ENCODE peak calls at places on chromosomes 16 and 17, in ten cellular contexts. Q is stomach, Y is HepG2, X is spleen, Z is adrenal gland, D is breast epithelium, T is tibial nerve, L is GM23248, V is A549, E is right lobe of liver. J is an unnamed sample.

GRCh38 chr16:2835638-2836493 is 5.8 kb downstream of the ZG16B start:
- DNase-seq in Q (peak), Y (peak), X (peak), Z (no peak), D (peak), T (no peak), L (peak), V (peak), E (no peak), J (peak)

GRCh38 chr17:43958953-43959352 is 5.2 kb upstream of the PYY start:
- DNase-seq in Q (no peak), Y (no peak), X (no peak), Z (no peak), D (no peak), T (no peak), L (peak), V (no peak), E (no peak), J (no peak)

GRCh38 chr17:65618516-65618915 is 57.1 kb upstream of the AXIN2 start:
- DNase-seq in Q (no peak), Y (no peak), X (no peak), Z (no peak), D (no peak), T (no peak), L (no peak), V (no peak), E (no peak), J (no peak)

GRCh38 chr17:12510535-12510934 is 155.2 kb upstream of the MYOCD start:
- DNase-seq in Q (no peak), Y (no peak), X (no peak), Z (no peak), D (no peak), T (no peak), L (peak), V (no peak), E (no peak), J (no peak)

GRCh38 chr17:33389506-33390141 is 96.5 kb upstream of the ASIC2 start:
- DNase-seq in Q (no peak), Y (no peak), X (no peak), Z (no peak), D (no peak), T (no peak), L (no peak), V (no peak), E (no peak), J (no peak)

GRCh38 chr17:69810326-69811035 is 264.5 kb upstream of the KCNJ16 start:
- DNase-seq in Q (no peak), Y (no peak), X (no peak), Z (no peak), D (no peak), T (no peak), L (peak), V (no peak), E (no peak), J (no peak)

GRCh38 chr17:38791162-38791561 is 8.2 kb downstream of the PIP4K2B start:
- DNase-seq in Q (no peak), Y (no peak), X (no peak), Z (no peak), D (no peak), T (no peak), L (no peak), V (no peak), E (no peak), J (no peak)

GRCh38 chr16:73846292-73846849 is 450.2 kb upstream of the PSMD7 start:
- DNase-seq in Q (no peak), Y (no peak), X (no peak), Z (peak), D (no peak), T (no peak), L (peak), V (no peak), E (no peak), J (no peak)

GRCh38 chr16:20915733-20916132 is 15.2 kb downstream of the LYRM1 start:
- DNase-seq in Q (no peak), Y (no peak), X (no peak), Z (no peak), D (no peak), T (no peak), L (no peak), V (no peak), E (no peak), J (no peak)

GRCh38 chr17:14768923-14769322 is 468.0 kb downstream of the HS3ST3B1 start:
- DNase-seq in Q (no peak), Y (no peak), X (no peak), Z (no peak), D (no peak), T (no peak), L (no peak), V (no peak), E (no peak), J (no peak)

GRCh38 chr16:22353188-22353919 is 21.1 kb downstream of the CDR2 start:
- DNase-seq in Q (no peak), Y (peak), X (no peak), Z (no peak), D (no peak), T (no peak), L (peak), V (no peak), E (no peak), J (no peak)

GRCh38 chr17:77882481-77883212 is 75.9 kb upstream of the TNRC6C start:
- DNase-seq in Q (peak), Y (peak), X (peak), Z (peak), D (no peak), T (peak), L (peak), V (no peak), E (no peak), J (peak)

GRCh38 chr17:3271072-3271848 is 26.9 kb downstream of the OR3A1 start:
- DNase-seq in Q (no peak), Y (no peak), X (no peak), Z (no peak), D (no peak), T (no peak), L (no peak), V (no peak), E (no peak), J (no peak)

GRCh38 chr17:78723001-78723796 is 58.9 kb downstream of the CYTH1 start:
- DNase-seq in Q (no peak), Y (no peak), X (no peak), Z (no peak), D (no peak), T (no peak), L (peak), V (no peak), E (no peak), J (peak)

GRCh38 chr16:17375388-17376304 is 95.1 kb downstream of the XYLT1 start:
- DNase-seq in Q (peak), Y (no peak), X (no peak), Z (no peak), D (no peak), T (no peak), L (no peak), V (no peak), E (no peak), J (no peak)

GRCh38 chr17:67376509-67376891 is 581 bp upstream of the PITPNC1 start:
- DNase-seq in Q (peak), Y (no peak), X (peak), Z (peak), D (no peak), T (peak), L (peak), V (peak), E (no peak), J (no peak)

GRCh38 chr16:86577314-86577971 is 906 bp upstream of the FOXL1 start:
- DNase-seq in Q (no peak), Y (no peak), X (no peak), Z (no peak), D (no peak), T (no peak), L (peak), V (no peak), E (no peak), J (no peak)

GRCh38 chr17:49880291-49881053 is 32.6 kb upstream of the TAC4 start:
- DNase-seq in Q (peak), Y (peak), X (peak), Z (peak), D (peak), T (peak), L (peak), V (peak), E (peak), J (peak)

GRCh38 chr16:77974883-77975282 is 47.5 kb upstream of the CLEC3A start:
- DNase-seq in Q (no peak), Y (no peak), X (no peak), Z (no peak), D (no peak), T (no peak), L (peak), V (no peak), E (no peak), J (no peak)

GRCh38 chr17:27513849-27514248 is 57.6 kb downstream of the KSR1 start:
- DNase-seq in Q (no peak), Y (no peak), X (peak), Z (no peak), D (no peak), T (no peak), L (no peak), V (no peak), E (no peak), J (no peak)

GRCh38 chr17:73743802-73744201 is 99.6 kb upstream of the SDK2 start:
- DNase-seq in Q (no peak), Y (no peak), X (no peak), Z (no peak), D (no peak), T (no peak), L (no peak), V (no peak), E (no peak), J (no peak)

GRCh38 chr16:81266680-81267095 is 28.2 kb downstream of the BCO1 start:
- DNase-seq in Q (peak), Y (no peak), X (no peak), Z (no peak), D (no peak), T (no peak), L (no peak), V (no peak), E (no peak), J (no peak)

GRCh38 chr16:2739555-2740435 is 12.6 kb upstream of the SRRM2 start:
- DNase-seq in Q (no peak), Y (peak), X (peak), Z (no peak), D (no peak), T (no peak), L (no peak), V (no peak), E (no peak), J (peak)

GRCh38 chr17:50468120-50469004 is at the start of gene CHAD:
- DNase-seq in Q (no peak), Y (no peak), X (peak), Z (peak), D (peak), T (no peak), L (peak), V (no peak), E (peak), J (no peak)

GRCh38 chr16:87435399-87436224 is 43.5 kb downstream of the MAP1LC3B start:
- DNase-seq in Q (no peak), Y (no peak), X (no peak), Z (no peak), D (no peak), T (no peak), L (peak), V (no peak), E (no peak), J (peak)

GRCh38 chr17:57868007-57868774 is 18.3 kb upstream of the MRPS23 start:
- DNase-seq in Q (peak), Y (peak), X (peak), Z (peak), D (peak), T (peak), L (peak), V (peak), E (no peak), J (peak)

GRCh38 chr17:64653325-64653984 is 8.7 kb downstream of the SMURF2 start:
- DNase-seq in Q (no peak), Y (no peak), X (no peak), Z (no peak), D (no peak), T (no peak), L (peak), V (no peak), E (no peak), J (no peak)

GRCh38 chr16:27286446-27286845 is 17.9 kb upstream of the NSMCE1 start:
- DNase-seq in Q (no peak), Y (peak), X (no peak), Z (no peak), D (no peak), T (no peak), L (peak), V (peak), E (peak), J (no peak)

DNA sequence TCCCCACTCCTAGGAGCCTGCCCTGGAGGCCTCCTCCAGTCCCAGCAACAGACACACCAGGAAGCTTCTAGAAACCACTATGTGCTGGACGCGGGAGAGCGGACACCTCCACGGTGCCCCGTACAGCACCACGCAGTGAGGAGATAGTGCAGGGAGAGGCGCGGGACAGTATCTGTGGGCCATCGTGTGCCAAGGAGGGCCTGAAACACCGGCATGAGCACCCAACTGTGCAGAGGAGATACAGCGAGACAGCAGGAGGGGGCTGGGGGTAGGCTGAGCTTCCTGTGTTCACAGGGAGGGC is 57.7 kb downstream of the ZNF778 start:
- DNase-seq in Q (no peak), Y (no peak), X (no peak), Z (no peak), D (no peak), T (no peak), L (no peak), V (no peak), E (no peak), J (no peak)
- H3K27ac ChIP-seq in Q (no peak), Y (no peak), X (no peak), Z (no peak), D (no peak), T (no peak), L (no peak), V (no peak), E (no peak), J (no peak)

DNA sequence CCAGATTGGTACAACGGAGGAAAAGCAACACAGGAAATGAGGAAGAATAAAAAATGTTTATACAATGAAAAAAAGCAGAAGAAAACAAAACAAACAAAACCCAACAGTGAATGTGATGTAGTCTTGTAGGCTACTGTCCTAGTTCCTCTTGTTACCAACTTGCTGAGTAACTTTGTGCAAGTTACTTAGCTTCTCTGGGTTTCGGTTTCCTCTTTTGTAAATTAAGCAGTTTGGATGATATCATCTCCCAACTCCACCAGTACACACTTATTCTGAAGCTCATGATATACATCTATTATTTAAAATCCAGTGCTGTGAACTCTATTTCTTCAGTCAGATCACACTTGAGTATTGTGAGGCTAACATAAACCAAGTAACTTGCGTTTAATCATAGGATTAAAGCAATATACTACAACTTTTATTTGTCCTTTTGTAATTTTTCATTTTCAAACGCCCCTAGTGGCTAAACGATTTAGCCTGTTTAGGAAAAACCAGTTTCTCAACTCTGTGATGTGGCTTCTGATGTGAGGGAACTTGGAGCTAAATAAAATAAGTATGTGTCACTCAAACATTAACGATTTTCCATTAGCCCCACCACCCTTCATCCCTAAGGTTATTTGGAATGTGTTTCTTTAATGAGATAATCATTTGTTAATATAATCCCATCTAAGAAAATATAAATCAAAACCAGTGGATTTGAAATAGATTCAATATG is 1.4 kb upstream of the UNK start:
- DNase-seq in Q (no peak), Y (peak), X (no peak), Z (no peak), D (no peak), T (peak), L (peak), V (no peak), E (no peak), J (no peak)
- H3K4me3 ChIP-seq in Q (no peak), Y (peak), X (no peak), Z (peak), D (peak), T (no peak), L (peak), V (no peak), E (no peak), J (no peak)

DNA sequence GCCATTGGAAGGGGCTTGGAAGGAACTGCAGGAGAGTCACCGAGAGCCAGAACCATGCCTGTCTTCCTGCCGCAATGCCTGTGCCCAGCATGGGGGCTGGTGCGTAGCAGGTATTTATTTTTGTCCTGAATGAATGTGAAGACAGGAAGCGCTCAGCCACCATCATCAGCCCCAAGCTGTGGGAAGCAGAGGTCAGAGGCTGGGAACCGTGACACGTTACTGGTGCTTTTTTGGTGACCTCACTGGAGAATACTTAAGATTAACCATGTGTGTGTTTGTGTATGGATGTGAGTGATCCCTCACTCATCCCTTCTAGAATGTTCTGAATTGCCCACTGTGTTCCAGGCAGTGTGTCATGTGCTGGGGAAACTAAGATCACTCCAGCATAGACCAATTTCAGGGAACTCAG is 343.8 kb downstream of the SNX29 start:
- DNase-seq in Q (no peak), Y (no peak), X (no peak), Z (no peak), D (no peak), T (no peak), L (peak), V (no peak), E (no peak), J (no peak)
- H3K27ac ChIP-seq in Q (no peak), Y (no peak), X (no peak), Z (no peak), D (no peak), T (no peak), L (no peak), V (no peak), E (no peak), J (no peak)

GRCh38 chr17:45073414-45074070 is 12.4 kb downstream of the NMT1 start:
- DNase-seq in Q (no peak), Y (no peak), X (no peak), Z (peak), D (no peak), T (peak), L (peak), V (no peak), E (no peak), J (no peak)
- H3K4me3 ChIP-seq in Q (no peak), Y (no peak), X (no peak), Z (no peak), D (no peak), T (no peak), L (no peak), V (no peak), E (no peak), J (no peak)

DNA sequence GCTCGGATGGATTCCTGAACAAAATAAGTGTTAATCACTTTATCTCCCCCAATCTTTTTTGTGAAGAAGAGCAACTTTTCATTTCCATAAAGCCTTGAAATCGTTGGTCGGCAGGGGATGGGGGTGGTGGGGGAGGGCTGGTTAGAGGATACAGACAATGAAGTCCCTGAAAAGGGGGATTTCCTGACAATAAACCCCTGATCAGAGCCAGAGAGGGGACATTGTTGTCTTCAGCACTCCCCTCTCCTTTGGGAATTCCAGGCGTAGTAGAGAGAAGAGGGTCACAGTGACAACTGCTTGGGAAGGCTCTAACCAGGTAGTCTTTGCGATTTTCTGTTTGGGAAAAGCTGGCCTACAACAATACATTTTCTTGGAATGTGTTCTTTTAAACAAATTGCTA is 20.5 kb downstream of the TOX3 start:
- DNase-seq in Q (no peak), Y (no peak), X (no peak), Z (no peak), D (no peak), T (no peak), L (no peak), V (no peak), E (no peak), J (no peak)
- H3K27ac ChIP-seq in Q (no peak), Y (no peak), X (no peak), Z (no peak), D (no peak), T (no peak), L (no peak), V (no peak), E (no peak), J (no peak)

GRCh38 chr16:29303520-29303919 is 103.0 kb downstream of the NPIPB11 start:
- DNase-seq in Q (no peak), Y (no peak), X (no peak), Z (no peak), D (no peak), T (no peak), L (no peak), V (no peak), E (no peak), J (peak)
- H3K4me3 ChIP-seq in Q (no peak), Y (no peak), X (no peak), Z (no peak), D (no peak), T (no peak), L (no peak), V (no peak), E (no peak), J (no peak)

GRCh38 chr17:47276868-47277267 is 23.2 kb downstream of the ITGB3 start:
- DNase-seq in Q (peak), Y (peak), X (no peak), Z (peak), D (peak), T (peak), L (peak), V (no peak), E (peak), J (peak)
- H3K27ac ChIP-seq in Q (peak), Y (no peak), X (no peak), Z (no peak), D (peak), T (peak), L (peak), V (no peak), E (peak), J (peak)